ENCODE peak calls at places on chromosomes 1 and 21, in seven cellular contexts. H, U, T, M, E, G and C are unnamed samples.

GRCh38 chr1:51491166-51491981 is 27.7 kb downstream of the EPS15 start:
- DNase-seq in H (no peak), U (no peak), T (no peak), M (no peak), E (no peak), G (no peak), C (no peak)

GRCh38 chr21:27722095-27722494 is 755.2 kb upstream of the ADAMTS5 start:
- DNase-seq in H (no peak), U (no peak), T (no peak), M (no peak), E (no peak), G (no peak), C (no peak)

GRCh38 chr1:83882906-83883305 is 116.0 kb downstream of the TTLL7 start:
- DNase-seq in H (peak), U (no peak), T (no peak), M (no peak), E (no peak), G (peak), C (no peak)

GRCh38 chr1:175734642-175735041 is 8.8 kb downstream of the TNR start:
- DNase-seq in H (no peak), U (peak), T (no peak), M (no peak), E (no peak), G (no peak), C (no peak)

GRCh38 chr1:172405912-172406311 is 14.6 kb upstream of the C1orf105 start:
- DNase-seq in H (no peak), U (no peak), T (no peak), M (no peak), E (no peak), G (no peak), C (no peak)

GRCh38 chr1:26767714-26768113 is 20.0 kb upstream of the PIGV start:
- DNase-seq in H (no peak), U (no peak), T (no peak), M (no peak), E (no peak), G (no peak), C (no peak)

GRCh38 chr1:19622204-19622603 is 21.9 kb upstream of the NBL1 start:
- DNase-seq in H (peak), U (no peak), T (no peak), M (no peak), E (no peak), G (peak), C (no peak)

GRCh38 chr1:22837332-22837731 is 126.7 kb downstream of the EPHB2 start:
- DNase-seq in H (no peak), U (no peak), T (no peak), M (no peak), E (no peak), G (no peak), C (no peak)

GRCh38 chr1:27574001-27574781 is 29.8 kb downstream of the AHDC1 start:
- DNase-seq in H (no peak), U (no peak), T (no peak), M (no peak), E (no peak), G (no peak), C (no peak)

GRCh38 chr21:34642211-34643075 is 26.4 kb upstream of the CLIC6 start:
- DNase-seq in H (no peak), U (no peak), T (peak), M (no peak), E (no peak), G (no peak), C (peak)

GRCh38 chr1:15524283-15525042 is 448 bp upstream of the CASP9 start:
- DNase-seq in H (peak), U (peak), T (peak), M (peak), E (peak), G (peak), C (peak)

GRCh38 chr1:162627662-162628296 is 4.5 kb upstream of the DDR2 start:
- DNase-seq in H (peak), U (no peak), T (no peak), M (peak), E (no peak), G (peak), C (no peak)